ENCODE peak calls at places on chromosomes 11 and 22, in eight cellular contexts. S is NCI-H748 treated with DMSO at 0.1 percent for 48 hours; N is MCF 10A; P is ureter; H is NK-92 treated with Interleukin-12 subunit alpha and Interleukin-12 subunit beta, amount 100 ng/mL, for 24 hours; W is stimulated activated CD8-positive, alpha-beta memory T cell treated with anti-CD3 and anti-CD28 coated beads, Interleukin-7, amount 100 ng/mL, for 1 hour; Y is fibroblast of pulmonary artery; J is WTC11. D is an unnamed sample.

GRCh38 chr11:118009821-118010737 is 23.9 kb downstream of the IL10RA start:
- DNase-seq in S (no peak), N (no peak), P (no peak), H (no peak), W (no peak), Y (no peak), J (no peak), D (no peak)

GRCh38 chr11:57490456-57491248 is 24.9 kb downstream of the SLC43A1 start:
- DNase-seq in S (no peak), N (peak; percentile 42), P (no peak), H (no peak), W (no peak), Y (peak; percentile 28), J (no peak), D (peak; percentile 34)

GRCh38 chr11:14727215-14727614 is 83.6 kb downstream of the PDE3B start:
- DNase-seq in S (no peak), N (no peak), P (no peak), H (no peak), W (no peak), Y (no peak), J (no peak), D (no peak)

GRCh38 chr11:99513368-99513767 is 492.6 kb downstream of the CNTN5 start:
- DNase-seq in S (no peak), N (no peak), P (no peak), H (no peak), W (no peak), Y (no peak), J (no peak), D (no peak)

GRCh38 chr11:68142441-68143309 is 21.5 kb upstream of the CHKA start:
- DNase-seq in S (no peak), N (no peak), P (no peak), H (no peak), W (no peak), Y (no peak), J (no peak), D (no peak)

GRCh38 chr22:20424937-20425587 is 12.6 kb downstream of the SCARF2 start:
- DNase-seq in S (no peak), N (no peak), P (no peak), H (no peak), W (no peak), Y (no peak), J (peak; percentile 54), D (peak; percentile 24)

GRCh38 chr22:36874731-36875130 is 13.9 kb downstream of the NCF4 start:
- DNase-seq in S (no peak), N (no peak), P (no peak), H (no peak), W (no peak), Y (no peak), J (no peak), D (no peak)

GRCh38 chr11:130448416-130449068 is at the start of gene ADAMTS15:
- DNase-seq in S (peak; percentile 67), N (peak; percentile 89), P (peak; percentile 83), H (no peak), W (no peak), Y (peak; percentile 90), J (peak; percentile 91), D (peak; percentile 61)

GRCh38 chr11:122721201-122721963 is 65.9 kb downstream of the UBASH3B start:
- DNase-seq in S (no peak), N (peak; percentile 5), P (no peak), H (no peak), W (no peak), Y (peak; percentile 62), J (no peak), D (peak; percentile 59)

GRCh38 chr11:114774599-114775365 is 96.5 kb downstream of the NXPE2 start:
- DNase-seq in S (peak; percentile 49), N (peak; percentile 70), P (peak; percentile 52), H (peak; percentile 24), W (no peak), Y (peak; percentile 8), J (peak; percentile 81), D (no peak)

GRCh38 chr22:36409911-36410756 is 22.4 kb upstream of the MYH9 start:
- DNase-seq in S (peak; percentile 91), N (peak; percentile 97), P (peak; percentile 93), H (no peak), W (peak; percentile 40), Y (peak; percentile 53), J (peak; percentile 99), D (no peak)

GRCh38 chr11:116975661-116976060 is 122.6 kb downstream of the SIK3 start:
- DNase-seq in S (no peak), N (no peak), P (no peak), H (no peak), W (no peak), Y (no peak), J (no peak), D (no peak)

GRCh38 chr22:26893711-26894110 is 236.3 kb downstream of the MIAT start:
- DNase-seq in S (no peak), N (no peak), P (no peak), H (no peak), W (no peak), Y (no peak), J (no peak), D (no peak)

GRCh38 chr11:75554258-75555022 is 7.6 kb upstream of the SERPINH1 start:
- DNase-seq in S (no peak), N (peak; percentile 75), P (peak; percentile 91), H (no peak), W (no peak), Y (peak; percentile 100), J (peak; percentile 89), D (peak; percentile 99)

GRCh38 chr22:45677060-45677459 is 5.4 kb downstream of the ATXN10 start:
- DNase-seq in S (no peak), N (no peak), P (no peak), H (no peak), W (no peak), Y (no peak), J (no peak), D (no peak)

GRCh38 chr11:118171274-118172062 is 5.0 kb downstream of the SCN2B start:
- DNase-seq in S (peak; percentile 28), N (peak; percentile 67), P (peak; percentile 78), H (peak; percentile 37), W (peak; percentile 49), Y (peak; percentile 61), J (peak; percentile 89), D (peak; percentile 30)

GRCh38 chr11:74004694-74005615 is 3.9 kb downstream of the UCP3 start:
- DNase-seq in S (no peak), N (no peak), P (no peak), H (peak; percentile 71), W (peak; percentile 57), Y (no peak), J (no peak), D (no peak)

D was measured in brain microvascular endothelial cell.